ENCODE peak calls at places on chromosomes 3 and 15, in five cellular contexts. One of them, this sample, is unnamed.
A peak's percentile ranks its signal among the peaks of the same experiment; 100 is the strongest.

GRCh38 chr3:104596551-104596950 is 770.2 kb upstream of the ALCAM start:
- DNase-seq in A673: peak; percentile 56
- DNase-seq in heart right ventricle: no peak
- DNase-seq in fibroblast of lung: peak; percentile 68
- DNase-seq in body of pancreas: peak; percentile 31
- DNase-seq in this sample: no peak

GRCh38 chr15:39914977-39915376 is 5.1 kb downstream of the GPR176 start:
- DNase-seq in fibroblast of lung: no peak
- DNase-seq in body of pancreas: no peak
- DNase-seq in heart right ventricle: no peak
- DNase-seq in A673: no peak
- DNase-seq in this sample: no peak

GRCh38 chr3:108334698-108335097 is 38.4 kb downstream of the HHLA2 start:
- DNase-seq in A673: no peak
- DNase-seq in heart right ventricle: no peak
- DNase-seq in body of pancreas: no peak
- DNase-seq in fibroblast of lung: no peak
- DNase-seq in this sample: no peak

GRCh38 chr3:963755-964154 is 129.1 kb upstream of the CNTN6 start:
- DNase-seq in body of pancreas: no peak
- DNase-seq in A673: no peak
- DNase-seq in fibroblast of lung: no peak
- DNase-seq in heart right ventricle: no peak
- DNase-seq in this sample: no peak

GRCh38 chr3:50737511-50738251 is 63.0 kb downstream of the DOCK3 start:
- DNase-seq in fibroblast of lung: no peak
- DNase-seq in A673: no peak
- DNase-seq in heart right ventricle: no peak
- DNase-seq in body of pancreas: no peak
- DNase-seq in this sample: no peak

GRCh38 chr3:156619376-156619775 is 55.0 kb upstream of the TIPARP start:
- DNase-seq in heart right ventricle: no peak
- DNase-seq in fibroblast of lung: no peak
- DNase-seq in body of pancreas: no peak
- DNase-seq in A673: no peak
- DNase-seq in this sample: no peak

GRCh38 chr3:136194409-136195257 is 1.5 kb downstream of the MSL2 start:
- DNase-seq in fibroblast of lung: peak; percentile 33
- DNase-seq in A673: peak; percentile 44
- DNase-seq in heart right ventricle: no peak
- DNase-seq in body of pancreas: peak; percentile 42
- DNase-seq in this sample: peak; percentile 66

GRCh38 chr3:44114142-44114541 is 127.5 kb upstream of the TOPAZ1 start:
- DNase-seq in fibroblast of lung: peak; percentile 43
- DNase-seq in body of pancreas: peak; percentile 51
- DNase-seq in A673: peak; percentile 54
- DNase-seq in heart right ventricle: peak; percentile 36
- DNase-seq in this sample: no peak

GRCh38 chr3:64353256-64353655 is 128.0 kb upstream of the PRICKLE2 start:
- DNase-seq in heart right ventricle: no peak
- DNase-seq in fibroblast of lung: peak; percentile 71
- DNase-seq in A673: no peak
- DNase-seq in body of pancreas: no peak
- DNase-seq in this sample: no peak

GRCh38 chr3:196670335-196670734 is 30.8 kb downstream of the NRROS start:
- DNase-seq in A673: no peak
- DNase-seq in fibroblast of lung: no peak
- DNase-seq in body of pancreas: no peak
- DNase-seq in heart right ventricle: no peak
- DNase-seq in this sample: peak; percentile 50

GRCh38 chr15:41941644-41942415 is 30.5 kb downstream of the EHD4 start:
- DNase-seq in fibroblast of lung: no peak
- DNase-seq in body of pancreas: no peak
- DNase-seq in A673: no peak
- DNase-seq in heart right ventricle: no peak
- DNase-seq in this sample: no peak

GRCh38 chr3:194955979-194956696 is 270.5 kb downstream of the FAM43A start:
- DNase-seq in heart right ventricle: no peak
- DNase-seq in body of pancreas: no peak
- DNase-seq in A673: no peak
- DNase-seq in fibroblast of lung: no peak
- DNase-seq in this sample: no peak

GRCh38 chr3:52288674-52289073 is 1.0 kb downstream of the GLYCTK start:
- DNase-seq in A673: no peak
- DNase-seq in body of pancreas: no peak
- DNase-seq in fibroblast of lung: no peak
- DNase-seq in heart right ventricle: no peak
- DNase-seq in this sample: no peak

GRCh38 chr3:81869380-81869779 is 107.9 kb upstream of the GBE1 start:
- DNase-seq in A673: no peak
- DNase-seq in body of pancreas: no peak
- DNase-seq in fibroblast of lung: no peak
- DNase-seq in heart right ventricle: no peak
- DNase-seq in this sample: no peak

GRCh38 chr3:58023536-58023935 is 15.3 kb downstream of the FLNB start:
- DNase-seq in A673: no peak
- DNase-seq in body of pancreas: no peak
- DNase-seq in heart right ventricle: no peak
- DNase-seq in fibroblast of lung: no peak
- DNase-seq in this sample: no peak

GRCh38 chr3:197795200-197795599 is 4.1 kb downstream of the LRCH3 start:
- DNase-seq in heart right ventricle: no peak
- DNase-seq in A673: no peak
- DNase-seq in fibroblast of lung: peak; percentile 82
- DNase-seq in body of pancreas: no peak
- DNase-seq in this sample: no peak

GRCh38 chr3:185796431-185797107 is 28.3 kb downstream of the IGF2BP2 start:
- DNase-seq in heart right ventricle: no peak
- DNase-seq in body of pancreas: peak; percentile 75
- DNase-seq in fibroblast of lung: no peak
- DNase-seq in A673: no peak
- DNase-seq in this sample: no peak

GRCh38 chr3:50486219-50486888 is 17.1 kb downstream of the CACNA2D2 start:
- DNase-seq in body of pancreas: no peak
- DNase-seq in A673: no peak
- DNase-seq in heart right ventricle: no peak
- DNase-seq in fibroblast of lung: no peak
- DNase-seq in this sample: no peak

GRCh38 chr15:98978153-98978552 is 29.4 kb downstream of the PGPEP1L start:
- DNase-seq in fibroblast of lung: no peak
- DNase-seq in body of pancreas: no peak
- DNase-seq in heart right ventricle: no peak
- DNase-seq in A673: no peak
- DNase-seq in this sample: no peak

GRCh38 chr15:86629957-86630356 is 550.3 kb downstream of the AGBL1 start:
- DNase-seq in fibroblast of lung: no peak
- DNase-seq in A673: no peak
- DNase-seq in body of pancreas: no peak
- DNase-seq in heart right ventricle: no peak
- DNase-seq in this sample: no peak

GRCh38 chr15:60679256-60679655 is 200.3 kb upstream of the ICE2 start:
- DNase-seq in A673: no peak
- DNase-seq in heart right ventricle: no peak
- DNase-seq in fibroblast of lung: peak; percentile 59
- DNase-seq in body of pancreas: no peak
- DNase-seq in this sample: no peak

GRCh38 chr3:127709320-127710060 is 36.7 kb downstream of the ABTB1 start:
- DNase-seq in heart right ventricle: no peak
- DNase-seq in A673: no peak
- DNase-seq in fibroblast of lung: peak; percentile 31
- DNase-seq in body of pancreas: no peak
- DNase-seq in this sample: no peak

GRCh38 chr3:186105543-186105942 is 3.3 kb downstream of the ETV5 start:
- DNase-seq in fibroblast of lung: no peak
- DNase-seq in A673: peak; percentile 29
- DNase-seq in body of pancreas: no peak
- DNase-seq in heart right ventricle: no peak
- DNase-seq in this sample: no peak

GRCh38 chr15:79466488-79466887 is 34.4 kb downstream of the MINAR1 start:
- DNase-seq in fibroblast of lung: no peak
- DNase-seq in body of pancreas: no peak
- DNase-seq in heart right ventricle: no peak
- DNase-seq in A673: no peak
- DNase-seq in this sample: no peak

GRCh38 chr3:100150583-100150982 is 36.3 kb upstream of the FILIP1L start:
- DNase-seq in fibroblast of lung: peak; percentile 65
- DNase-seq in A673: no peak
- DNase-seq in body of pancreas: no peak
- DNase-seq in heart right ventricle: no peak
- DNase-seq in this sample: no peak
- H3K27ac ChIP-seq in fibroblast of lung: no peak overlapping the region
- H3K27ac ChIP-seq in A673: no peak overlapping the region
- H3K27ac ChIP-seq in body of pancreas: no peak overlapping the region
- H3K27ac ChIP-seq in heart right ventricle: peak overlapping the region; percentile 5
- H3K27ac ChIP-seq in this sample: peak overlapping the region; percentile 82

GRCh38 chr15:90882781-90883525 is 1.4 kb upstream of the FES start:
- DNase-seq in fibroblast of lung: no peak
- DNase-seq in A673: no peak
- DNase-seq in body of pancreas: no peak
- DNase-seq in heart right ventricle: no peak
- DNase-seq in this sample: peak; percentile 72
- H3K27ac ChIP-seq in fibroblast of lung: peak overlapping the region; percentile 85
- H3K27ac ChIP-seq in A673: peak overlapping the region; percentile 42
- H3K27ac ChIP-seq in body of pancreas: no peak overlapping the region
- H3K27ac ChIP-seq in heart right ventricle: peak overlapping the region; percentile 88
- H3K27ac ChIP-seq in this sample: peak overlapping the region; percentile 98

GRCh38 chr15:70196314-70197291 is 98.9 kb upstream of the TLE3 start:
- DNase-seq in fibroblast of lung: peak; percentile 75
- DNase-seq in body of pancreas: peak; percentile 77
- DNase-seq in heart right ventricle: no peak
- DNase-seq in A673: peak; percentile 98
- DNase-seq in this sample: peak; percentile 88

GRCh38 chr15:70193734-70194133 is 96.0 kb upstream of the TLE3 start:
- DNase-seq in fibroblast of lung: no peak
- DNase-seq in A673: no peak
- DNase-seq in heart right ventricle: no peak
- DNase-seq in body of pancreas: no peak
- DNase-seq in this sample: no peak

GRCh38 chr15:70195808-70196304 is 98.1 kb upstream of the TLE3 start:
- DNase-seq in body of pancreas: peak; percentile 92
- DNase-seq in fibroblast of lung: peak; percentile 91
- DNase-seq in heart right ventricle: peak; percentile 78
- DNase-seq in A673: no peak
- DNase-seq in this sample: peak; percentile 85

GRCh38 chr15:70194266-70194665 is 96.5 kb upstream of the TLE3 start:
- DNase-seq in body of pancreas: no peak
- DNase-seq in fibroblast of lung: no peak
- DNase-seq in A673: no peak
- DNase-seq in heart right ventricle: no peak
- DNase-seq in this sample: no peak

GRCh38 chr15:70195171-70195807 is 97.6 kb upstream of the TLE3 start:
- DNase-seq in body of pancreas: no peak
- DNase-seq in fibroblast of lung: no peak
- DNase-seq in A673: no peak
- DNase-seq in heart right ventricle: no peak
- DNase-seq in this sample: no peak
- H3K27ac ChIP-seq in body of pancreas: peak overlapping the region; percentile 66
- H3K27ac ChIP-seq in fibroblast of lung: peak overlapping the region; percentile 6
- H3K27ac ChIP-seq in A673: peak overlapping the region; percentile 89
- H3K27ac ChIP-seq in heart right ventricle: no peak overlapping the region
- H3K27ac ChIP-seq in this sample: peak overlapping the region; percentile 75

DNA sequence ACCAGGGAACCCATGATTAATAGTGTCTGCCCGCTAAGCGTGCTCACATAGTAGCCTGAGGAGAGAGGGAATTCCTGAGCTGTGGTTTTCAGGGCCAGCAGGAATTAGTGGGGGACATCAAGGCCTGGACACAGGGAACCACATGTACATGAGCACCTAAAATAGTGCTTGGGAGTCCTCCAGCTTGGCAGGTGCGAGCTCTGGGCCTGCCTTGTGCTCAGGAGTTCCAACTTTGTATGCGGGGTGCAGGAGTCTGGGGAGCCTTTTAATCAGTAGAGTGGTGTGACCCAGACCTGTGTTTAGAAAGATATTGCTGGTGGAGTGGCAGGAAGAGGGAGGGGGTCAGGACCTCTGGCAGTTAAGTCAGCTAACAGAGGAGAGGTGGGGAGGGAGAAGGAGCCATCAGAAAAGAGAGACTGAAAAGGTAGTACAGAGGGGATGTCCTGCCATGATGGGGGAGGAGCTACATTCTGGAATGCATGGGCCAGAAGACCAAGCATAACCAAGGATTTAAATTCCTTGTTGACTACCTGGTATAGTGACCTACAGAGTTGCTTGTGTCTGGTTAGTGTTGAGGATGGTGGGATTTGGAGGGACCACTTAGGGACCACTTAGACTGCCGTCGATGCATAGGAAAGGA is 1.9 kb downstream of the DAG1 start:
- DNase-seq in body of pancreas: no peak
- DNase-seq in A673: no peak
- DNase-seq in heart right ventricle: no peak
- DNase-seq in fibroblast of lung: no peak
- DNase-seq in this sample: no peak
- H3K27ac ChIP-seq in body of pancreas: no peak overlapping the region
- H3K27ac ChIP-seq in A673: no peak overlapping the region
- H3K27ac ChIP-seq in heart right ventricle: peak overlapping the region; percentile 99
- H3K27ac ChIP-seq in fibroblast of lung: no peak overlapping the region
- H3K27ac ChIP-seq in this sample: peak overlapping the region; percentile 92

DNA sequence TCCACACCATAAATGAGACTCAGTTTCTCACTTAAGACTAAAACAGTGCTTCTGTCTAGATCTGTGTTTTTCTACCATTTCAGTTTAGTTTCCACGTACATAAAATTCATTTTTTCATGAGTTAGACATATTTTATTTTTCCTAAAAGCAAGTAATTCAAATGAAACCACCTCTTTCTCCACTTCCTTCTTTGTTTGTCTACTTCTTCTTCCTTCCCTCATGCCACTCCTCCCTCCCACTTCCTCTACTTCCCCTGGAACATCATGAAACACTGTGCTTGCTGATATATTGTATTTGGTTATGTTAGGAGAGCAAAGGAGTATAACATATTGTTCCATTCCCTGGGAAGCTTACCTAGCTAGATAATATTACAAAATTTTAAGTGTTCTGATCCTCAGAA is 36.7 kb upstream of the GOLGA8B start:
- DNase-seq in A673: no peak
- DNase-seq in fibroblast of lung: no peak
- DNase-seq in body of pancreas: no peak
- DNase-seq in heart right ventricle: no peak
- DNase-seq in this sample: no peak
- H3K27ac ChIP-seq in A673: no peak overlapping the region
- H3K27ac ChIP-seq in fibroblast of lung: no peak overlapping the region
- H3K27ac ChIP-seq in body of pancreas: no peak overlapping the region
- H3K27ac ChIP-seq in heart right ventricle: no peak overlapping the region
- H3K27ac ChIP-seq in this sample: no peak overlapping the region